ENCODE peak calls at places on chromosomes 1 and 21, in five cellular contexts. S is testis, H is mesenchymal stem cell, M is hepatocyte, G is left ventricle myocardium inferior. P is an unnamed sample.

GRCh38 chr1:205582471-205583291 is 49.1 kb downstream of the ELK4 start:
- DNase-seq in S (no peak), G (no peak), M (no peak), H (no peak), P (no peak)

GRCh38 chr1:117231748-117232373 is 21.1 kb upstream of the VTCN1 start:
- DNase-seq in H (peak), G (no peak), M (peak), S (no peak), P (no peak)

GRCh38 chr1:76901158-76901767 is 34.0 kb downstream of the ST6GALNAC5 start:
- DNase-seq in M (peak), H (peak), S (peak), G (no peak), P (no peak)

GRCh38 chr1:215835951-215836350 is 268.8 kb downstream of the KCTD3 start:
- DNase-seq in S (no peak), M (no peak), G (no peak), H (peak), P (no peak)

GRCh38 chr1:197632651-197633050 is 142.6 kb downstream of the DENND1B start:
- DNase-seq in M (no peak), S (no peak), G (no peak), H (no peak), P (no peak)

GRCh38 chr1:24586970-24587820 is 31.3 kb downstream of the NCMAP start:
- DNase-seq in S (peak), M (peak), H (peak), G (no peak), P (no peak)

GRCh38 chr21:24336491-24336890 is 1270.8 kb downstream of the MRPL39 start:
- DNase-seq in G (no peak), S (no peak), H (no peak), M (no peak), P (no peak)

GRCh38 chr1:177505905-177506590 is 335.3 kb downstream of the BRINP2 start:
- DNase-seq in G (no peak), H (no peak), M (no peak), S (no peak), P (no peak)

GRCh38 chr1:154198756-154199562 is 7.1 kb upstream of the TPM3 start:
- DNase-seq in M (peak), S (peak), G (no peak), H (peak), P (no peak)

GRCh38 chr1:163427336-163427735 is 105.6 kb downstream of the NUF2 start:
- DNase-seq in G (no peak), H (no peak), M (no peak), S (no peak), P (no peak)

GRCh38 chr1:182359645-182360044 is 31.9 kb downstream of the GLUL start:
- DNase-seq in G (no peak), S (no peak), M (no peak), H (no peak), P (no peak)

GRCh38 chr21:42878678-42878992 is 704 bp downstream of the WDR4 start:
- DNase-seq in M (no peak), S (no peak), H (no peak), G (no peak), P (no peak)

GRCh38 chr1:2290171-2290578 is 62.1 kb downstream of the SKI start:
- DNase-seq in S (no peak), H (no peak), G (no peak), M (no peak), P (no peak)

GRCh38 chr1:53616511-53616910 is 122.5 kb downstream of the GLIS1 start:
- DNase-seq in H (no peak), G (no peak), S (peak), M (no peak), P (no peak)

GRCh38 chr1:204728456-204728855 is 42.9 kb upstream of the LRRN2 start:
- DNase-seq in S (no peak), M (no peak), G (no peak), H (no peak), P (no peak)

GRCh38 chr1:109438798-109439297 is 12.6 kb upstream of the PSMA5 start:
- DNase-seq in H (peak), M (peak), G (no peak), S (no peak), P (no peak)

GRCh38 chr1:189658381-189658780 is 819.3 kb downstream of the BRINP3 start:
- DNase-seq in G (no peak), H (no peak), M (no peak), S (no peak), P (no peak)

GRCh38 chr1:225578247-225578646 is 74.7 kb downstream of the ENAH start:
- DNase-seq in S (no peak), M (no peak), G (no peak), H (no peak), P (no peak)

GRCh38 chr1:205924436-205924742 is 18.9 kb downstream of the SLC26A9 start:
- DNase-seq in M (no peak), H (no peak), G (no peak), S (no peak), P (no peak)

GRCh38 chr1:52296345-52296744 is 69.7 kb downstream of the CC2D1B start:
- DNase-seq in S (no peak), G (no peak), H (peak), M (peak), P (peak)

DNA sequence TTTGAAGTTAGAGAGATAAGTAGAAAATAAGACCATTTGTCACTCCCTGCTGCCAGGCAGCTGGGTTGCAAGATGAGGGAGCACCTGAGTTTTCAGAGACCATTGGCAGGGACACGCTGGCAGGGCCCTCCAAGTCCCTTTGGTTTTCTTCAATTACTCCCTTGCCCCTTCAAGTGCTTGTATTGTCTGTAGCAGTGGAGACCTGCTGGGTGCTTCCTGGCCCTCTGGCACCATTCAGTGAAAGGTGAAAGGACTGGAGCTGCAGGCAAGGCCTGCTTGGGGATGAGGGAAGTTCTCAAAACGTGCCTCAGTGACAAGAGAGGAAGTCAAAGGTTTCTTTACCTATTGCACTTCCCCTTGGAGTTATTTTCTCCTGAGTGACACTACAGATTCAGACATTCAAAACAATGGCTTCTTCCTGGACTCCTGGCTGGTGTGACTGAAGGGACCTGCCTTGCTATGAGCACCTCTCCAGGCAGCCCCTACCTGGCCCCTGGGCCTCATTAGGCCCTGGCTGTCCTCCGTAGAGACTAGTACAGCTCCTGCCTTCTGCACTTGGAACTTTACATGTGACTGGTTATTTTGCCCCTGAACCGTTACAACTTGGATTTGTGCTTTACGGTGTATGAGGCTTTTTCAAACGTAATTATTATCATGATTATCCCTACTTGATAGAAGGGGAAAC is 100.1 kb downstream of the C1orf21 start:
- DNase-seq in H (no peak), S (no peak), M (no peak), G (no peak), P (no peak)
- H3K27ac ChIP-seq in H (no peak), S (no peak), M (peak), G (peak), P (no peak)

GRCh38 chr1:23581219-23581618 is 21.9 kb upstream of the ID3 start:
- DNase-seq in S (no peak), M (no peak), H (peak), G (peak), P (no peak)
- H3K27ac ChIP-seq in S (no peak), M (no peak), H (peak), G (peak), P (no peak)

GRCh38 chr1:32255072-32256071 is 4.3 kb downstream of the LCK start:
- DNase-seq in H (no peak), G (no peak), S (no peak), M (no peak), P (no peak)

GRCh38 chr1:32257227-32257508 is 6.1 kb downstream of the LCK start:
- DNase-seq in M (no peak), G (no peak), H (no peak), S (no peak), P (no peak)

GRCh38 chr1:32250893-32251716 is at the start of gene LCK:
- DNase-seq in M (no peak), H (no peak), G (no peak), S (no peak), P (no peak)

GRCh38 chr1:32256473-32257226 is 5.6 kb downstream of the LCK start:
- DNase-seq in S (no peak), H (no peak), G (no peak), M (no peak), P (no peak)
- H3K27ac ChIP-seq in S (no peak), H (no peak), G (no peak), M (no peak), P (no peak)

GRCh38 chr1:27057801-27058647 is 45.4 kb upstream of the TENT5B start:
- DNase-seq in H (no peak), S (no peak), M (no peak), G (no peak), P (no peak)

GRCh38 chr1:27053977-27054376 is 41.3 kb upstream of the TENT5B start:
- DNase-seq in S (no peak), M (no peak), H (no peak), G (no peak), P (no peak)

GRCh38 chr1:27057389-27057788 is 44.7 kb upstream of the TENT5B start:
- DNase-seq in H (no peak), M (no peak), S (no peak), G (no peak), P (no peak)

GRCh38 chr1:27052527-27052926 is 39.9 kb upstream of the TENT5B start:
- DNase-seq in S (peak), H (no peak), G (no peak), M (no peak), P (no peak)

GRCh38 chr1:27054381-27054780 is 41.7 kb upstream of the TENT5B start:
- DNase-seq in M (no peak), H (no peak), G (no peak), S (no peak), P (no peak)
- H3K27ac ChIP-seq in M (no peak), H (no peak), G (no peak), S (no peak), P (no peak)

GRCh38 chr1:5839811-5840550 is 152.2 kb downstream of the NPHP4 start:
- DNase-seq in S (no peak), H (no peak), M (no peak), G (no peak), P (no peak)
- H3K27ac ChIP-seq in S (no peak), H (no peak), M (no peak), G (no peak), P (no peak)